ENCODE peak calls at places on chromosomes 16 and 17, in four cellular contexts. X, K, A and W are unnamed samples.

GRCh38 chr16:30585400-30586191 is at the start of gene ZNF785:
- DNase-seq in A (no peak), K (peak; percentile 97), X (peak; percentile 98), W (no peak)

GRCh38 chr16:23079683-23080221 is 69.5 kb downstream of the USP31 start:
- DNase-seq in A (no peak), X (no peak), K (no peak), W (peak; percentile 82)

GRCh38 chr16:25922438-25922837 is 230.7 kb downstream of the HS3ST4 start:
- DNase-seq in X (no peak), K (no peak), A (no peak), W (no peak)

GRCh38 chr16:75208242-75208825 is 1.4 kb upstream of the CTRB2 start:
- DNase-seq in K (no peak), A (no peak), X (no peak), W (no peak)

GRCh38 chr17:69802045-69802740 is 272.8 kb upstream of the KCNJ16 start:
- DNase-seq in K (no peak), X (no peak), A (no peak), W (no peak)

GRCh38 chr17:36839256-36839655 is 98.0 kb upstream of the LHX1 start:
- DNase-seq in A (no peak), X (no peak), K (no peak), W (no peak)

GRCh38 chr16:73565263-73565662 is 517.3 kb upstream of the ZFHX3 start:
- DNase-seq in A (peak; percentile 23), X (no peak), K (no peak), W (peak; percentile 19)

GRCh38 chr16:54568897-54569807 is 282.6 kb upstream of the IRX3 start:
- DNase-seq in X (no peak), K (no peak), A (no peak), W (no peak)

GRCh38 chr16:28991687-28992086 is 6.8 kb downstream of the LAT start:
- DNase-seq in X (no peak), K (no peak), A (no peak), W (no peak)

GRCh38 chr17:49616546-49617205 is 41.0 kb downstream of the NXPH3 start:
- DNase-seq in X (no peak), A (no peak), K (no peak), W (no peak)

GRCh38 chr17:37180371-37180770 is 195.4 kb upstream of the C17orf78 start:
- DNase-seq in A (no peak), X (no peak), K (no peak), W (no peak)

GRCh38 chr16:65725156-65725845 is 603.4 kb upstream of the CDH11 start:
- DNase-seq in X (no peak), A (no peak), K (no peak), W (no peak)

GRCh38 chr17:69773081-69773480 is 301.9 kb upstream of the KCNJ16 start:
- DNase-seq in A (no peak), X (no peak), K (no peak), W (no peak)

GRCh38 chr17:59466943-59467801 is 98.2 kb upstream of the DHX40 start:
- DNase-seq in X (no peak), K (no peak), A (peak; percentile 41), W (no peak)

GRCh38 chr16:68715471-68715870 is 21.6 kb upstream of the CDH1 start:
- DNase-seq in X (no peak), K (no peak), A (peak; percentile 62), W (no peak)

GRCh38 chr16:75733305-75734141 is 7.2 kb upstream of the CPHXL start:
- DNase-seq in A (no peak), K (no peak), X (no peak), W (no peak)

GRCh38 chr16:84391151-84391873 is 23.0 kb downstream of the ATP2C2 start:
- DNase-seq in K (no peak), X (no peak), A (no peak), W (no peak)

GRCh38 chr17:1384881-1385280 is 15.1 kb downstream of the YWHAE start:
- DNase-seq in X (no peak), A (no peak), K (no peak), W (no peak)

GRCh38 chr17:79713391-79713790 is 17.4 kb upstream of the ENPP7 start:
- DNase-seq in X (no peak), K (no peak), A (no peak), W (no peak)

GRCh38 chr17:48382989-48383388 is 47.0 kb downstream of the SKAP1 start:
- DNase-seq in K (no peak), A (no peak), X (no peak), W (no peak)

GRCh38 chr16:23068337-23068736 is 80.9 kb downstream of the USP31 start:
- DNase-seq in X (no peak), K (no peak), A (no peak), W (no peak)

GRCh38 chr17:10730956-10731879 is 1.4 kb upstream of the TMEM220 start:
- DNase-seq in X (no peak), A (no peak), K (no peak), W (no peak)

DNA sequence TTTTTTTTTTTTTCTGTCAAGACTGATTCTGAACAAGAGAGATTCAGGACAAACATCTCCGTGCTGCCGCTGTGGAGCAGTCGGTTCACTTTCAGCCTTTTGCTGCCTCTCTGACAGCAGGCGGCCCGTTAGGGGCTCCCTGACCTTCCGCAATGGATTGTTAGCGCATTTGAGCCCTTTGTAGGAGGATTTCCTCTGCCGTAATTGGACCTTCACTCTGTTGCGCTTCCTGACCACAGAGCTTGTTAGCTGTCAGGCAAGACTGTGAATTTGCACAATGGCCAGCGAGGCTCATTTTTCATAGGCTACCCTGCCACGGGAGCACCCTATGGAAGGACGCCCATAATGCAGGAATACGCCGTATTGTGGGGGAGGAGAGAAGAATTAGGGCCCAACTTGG is 205.1 kb upstream of the NLRP1 start:
- DNase-seq in K (no peak), A (no peak), X (no peak), W (no peak)
- TF ChIP-seq CHD4 in K (no peak), A (no peak), X (no peak), W (no peak)

GRCh38 chr16:79698341-79698753 is 97.8 kb upstream of the MAF start:
- DNase-seq in X (no peak), A (no peak), K (no peak), W (no peak)
- TF ChIP-seq CHD4 in X (no peak), A (no peak), K (no peak), W (no peak)

DNA sequence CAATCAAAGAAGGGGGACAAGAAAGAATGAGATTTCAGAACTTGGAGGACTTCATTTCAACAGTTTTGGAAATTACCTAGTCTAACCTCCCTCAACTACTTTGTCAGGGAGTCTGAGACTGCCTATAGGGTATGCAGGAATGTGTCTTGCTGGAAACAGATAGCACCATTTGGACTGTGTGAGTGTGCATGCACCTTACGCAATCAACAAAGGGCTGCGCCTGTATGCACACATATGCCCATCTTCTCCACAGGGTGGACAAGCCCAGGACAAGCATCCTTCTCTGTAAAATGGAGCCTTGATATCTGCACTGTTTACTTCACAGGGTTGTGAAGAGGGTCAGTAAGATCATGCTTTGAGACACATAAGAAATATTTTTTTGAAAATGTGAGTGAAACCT is 305.7 kb upstream of the ASIC2 start:
- DNase-seq in K (no peak), X (no peak), A (no peak), W (no peak)
- TF ChIP-seq CHD4 in K (no peak), X (no peak), A (no peak), W (no peak)

GRCh38 chr17:56690441-56691291 is 97.2 kb downstream of the NOG start:
- DNase-seq in K (no peak), A (no peak), X (no peak), W (no peak)
- TF ChIP-seq CHD4 in K (no peak), A (no peak), X (no peak), W (no peak)

GRCh38 chr16:88384222-88385111 is 1.7 kb downstream of the ZNF469 start:
- DNase-seq in K (no peak), A (no peak), X (no peak), W (no peak)
- TF ChIP-seq CHD4 in K (no peak), A (no peak), X (no peak), W (no peak)

DNA sequence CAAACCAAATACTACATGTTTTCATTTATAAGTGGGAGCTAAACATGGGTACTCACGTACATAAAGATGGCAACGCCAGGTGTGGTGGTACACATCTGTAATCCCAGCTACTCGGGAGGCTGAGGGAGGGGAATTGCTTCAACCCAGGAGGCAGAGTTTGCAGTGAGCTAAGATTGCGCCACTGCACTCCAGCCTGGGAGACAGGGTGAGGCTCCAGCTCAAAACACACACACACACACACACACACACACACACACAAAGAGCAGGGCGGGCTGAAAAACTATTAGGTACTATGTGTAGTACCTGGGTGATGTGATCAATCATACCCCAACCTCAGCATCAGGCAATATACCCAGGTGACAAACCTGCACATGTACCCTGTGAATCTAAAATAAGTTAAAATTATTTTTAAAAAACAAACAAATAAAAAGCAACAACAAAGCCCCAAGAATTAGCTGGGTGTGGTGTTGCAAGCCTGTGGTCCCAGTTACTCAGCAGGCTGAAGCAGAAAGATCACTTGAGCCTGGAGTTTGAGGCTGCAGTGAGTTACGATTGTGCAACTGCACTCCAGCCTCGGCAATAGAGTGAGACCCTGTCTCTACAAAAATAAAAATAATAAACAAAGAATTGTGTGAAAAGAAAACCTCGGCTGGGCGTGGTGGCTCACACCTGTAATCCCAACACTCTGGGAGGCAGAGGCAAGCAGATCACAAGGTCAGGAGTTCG is 11.9 kb upstream of the FAAP100 start:
- DNase-seq in X (no peak), A (no peak), K (no peak), W (no peak)
- TF ChIP-seq CHD4 in X (no peak), A (no peak), K (no peak), W (no peak)

GRCh38 chr16:11677959-11678881 is 10.0 kb downstream of the SNN start:
- DNase-seq in K (peak; percentile 61), X (no peak), A (no peak), W (no peak)

GRCh38 chr16:11676799-11677198 is 8.5 kb downstream of the SNN start:
- DNase-seq in X (no peak), K (no peak), A (no peak), W (no peak)

GRCh38 chr16:11679250-11679649 is 11.0 kb downstream of the SNN start:
- DNase-seq in A (no peak), X (no peak), K (no peak), W (no peak)

GRCh38 chr16:11675561-11676511 is 7.6 kb downstream of the SNN start:
- DNase-seq in A (peak; percentile 88), K (no peak), X (no peak), W (peak; percentile 50)

DNA sequence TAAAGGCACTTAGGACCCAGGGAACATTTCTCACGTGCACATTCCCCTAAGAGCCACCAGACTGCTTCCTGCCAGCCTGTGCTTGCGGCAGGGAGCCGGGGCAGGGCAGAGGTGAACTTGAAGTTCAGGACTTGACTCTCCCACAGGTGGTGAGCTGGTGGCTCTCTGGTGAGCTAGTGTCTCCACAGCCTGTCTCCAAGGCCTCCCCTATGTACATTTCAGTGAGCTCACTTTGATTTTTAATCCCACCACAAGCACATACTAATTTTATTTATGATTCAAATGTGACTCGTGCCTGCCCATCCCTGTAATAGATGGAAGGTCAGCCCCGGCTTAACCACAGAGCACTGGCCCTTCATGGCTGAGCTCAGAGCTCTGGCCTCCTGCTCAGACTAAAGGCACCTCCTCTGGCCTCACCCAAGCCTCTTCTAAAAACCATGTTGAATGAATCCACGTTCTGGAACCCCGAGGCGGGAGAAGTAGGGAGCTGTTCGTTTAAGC is 9.2 kb downstream of the SNN start:
- DNase-seq in X (no peak), A (no peak), K (no peak), W (no peak)
- TF ChIP-seq CHD4 in X (no peak), A (no peak), K (no peak), W (no peak)

DNA sequence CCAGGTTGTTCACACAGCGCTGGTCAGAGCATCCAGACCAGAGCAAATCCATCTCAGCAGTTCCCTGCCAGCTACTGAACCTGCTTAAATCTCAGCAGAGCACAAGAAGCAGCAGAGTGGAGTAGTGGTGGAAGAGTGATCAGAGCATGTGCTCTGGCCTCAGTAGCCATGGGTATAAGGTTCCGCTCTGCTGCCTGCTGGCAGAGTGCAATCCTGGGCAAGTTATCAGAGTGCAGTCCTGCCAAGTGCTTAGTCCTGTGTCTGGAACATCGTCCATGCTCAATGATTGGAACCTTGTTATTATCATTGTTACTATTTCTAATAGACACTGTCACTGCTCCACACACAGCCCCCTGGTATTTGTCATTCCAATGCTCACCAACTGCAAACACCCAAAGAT is 220.3 kb downstream of the CBLN1 start:
- DNase-seq in A (no peak), X (no peak), K (no peak), W (no peak)
- TF ChIP-seq CHD4 in A (no peak), X (no peak), K (no peak), W (no peak)